ENCODE peak calls at places on chromosomes 3 and 15, in seven cellular contexts. G is Peyer's patch, A is AG10803, B is foreskin fibroblast, P is HepG2, L is dorsolateral prefrontal cortex, H is GM23338. S is an unnamed sample.

GRCh38 chr3:120022729-120023128 is 71.5 kb downstream of the GSK3B start:
- DNase-seq in A (no peak), H (no peak), G (no peak), P (no peak), B (no peak), L (no peak), S (no peak)

GRCh38 chr3:194756460-194757355 is 71.0 kb downstream of the FAM43A start:
- DNase-seq in P (no peak), L (peak; percentile 95), A (no peak), B (no peak), G (no peak), H (no peak), S (no peak)

GRCh38 chr3:172217877-172218276 is 178.5 kb downstream of the FNDC3B start:
- DNase-seq in P (no peak), A (peak; percentile 52), G (no peak), H (no peak), L (no peak), B (no peak), S (no peak)

GRCh38 chr15:28943146-28943545 is 57.4 kb downstream of the APBA2 start:
- DNase-seq in B (no peak), H (no peak), G (peak; percentile 36), L (no peak), P (no peak), A (no peak), S (no peak)

GRCh38 chr15:31389576-31389975 is 62.9 kb downstream of the KLF13 start:
- DNase-seq in G (peak; percentile 37), B (no peak), P (no peak), H (no peak), L (no peak), A (no peak), S (no peak)

GRCh38 chr3:190491533-190492054 is 22.3 kb upstream of the IL1RAP start:
- DNase-seq in H (no peak), L (no peak), G (no peak), B (no peak), P (no peak), A (no peak), S (no peak)

GRCh38 chr15:90143176-90143655 is 40.9 kb upstream of the IDH2 start:
- DNase-seq in B (peak; percentile 12), A (no peak), L (peak; percentile 40), H (peak; percentile 95), P (no peak), G (peak; percentile 86), S (peak; percentile 71)

GRCh38 chr3:88034463-88034862 is 24.3 kb downstream of the CGGBP1 start:
- DNase-seq in P (no peak), B (no peak), A (no peak), H (no peak), G (no peak), L (no peak), S (no peak)

GRCh38 chr3:119492810-119493209 is 5.5 kb upstream of the TIMMDC1 start:
- DNase-seq in G (no peak), B (no peak), H (no peak), A (no peak), P (no peak), L (no peak), S (no peak)

GRCh38 chr3:118636841-118637240 is 397.8 kb downstream of the IGSF11 start:
- DNase-seq in B (no peak), P (peak; percentile 39), H (peak; percentile 69), A (no peak), G (no peak), L (no peak), S (no peak)

GRCh38 chr3:130386604-130387263 is 41.3 kb downstream of the COL6A5 start:
- DNase-seq in L (no peak), G (no peak), H (no peak), P (no peak), B (peak; percentile 9), A (no peak), S (no peak)

GRCh38 chr3:182400838-182401237 is 392.5 kb upstream of the ATP11B start:
- DNase-seq in G (no peak), P (no peak), A (no peak), H (peak; percentile 60), B (no peak), L (no peak), S (no peak)

GRCh38 chr3:155425351-155425750 is 131.9 kb upstream of the STRIT1 start:
- DNase-seq in A (no peak), L (no peak), H (no peak), G (no peak), B (no peak), P (no peak), S (no peak)

GRCh38 chr3:23806322-23807160 is 786 bp downstream of the UBE2E1 start:
- DNase-seq in H (peak; percentile 63), G (peak; percentile 56), B (no peak), L (no peak), A (no peak), P (no peak), S (peak; percentile 67)

GRCh38 chr3:185276415-185276814 is 22.6 kb upstream of the EHHADH start:
- DNase-seq in A (no peak), L (no peak), P (peak; percentile 13), G (no peak), H (no peak), B (no peak), S (no peak)
- TF ChIP-seq CTCF in A (no peak), L (no peak), P (no peak), G (no peak), H (no peak), B (no peak), S (no peak)

GRCh38 chr15:81014446-81015093 is 13.8 kb downstream of the TLNRD1 start:
- DNase-seq in P (no peak), A (no peak), G (no peak), B (no peak), L (no peak), H (no peak), S (no peak)

GRCh38 chr15:81015595-81016252 is 15.0 kb downstream of the TLNRD1 start:
- DNase-seq in B (no peak), H (no peak), A (no peak), G (no peak), L (peak; percentile 52), P (no peak), S (no peak)

GRCh38 chr15:81021321-81021720 is 20.6 kb downstream of the TLNRD1 start:
- DNase-seq in A (no peak), G (no peak), H (no peak), L (no peak), P (no peak), B (no peak), S (no peak)

GRCh38 chr15:81016253-81017068 is 15.7 kb downstream of the TLNRD1 start:
- DNase-seq in H (no peak), B (peak; percentile 19), L (no peak), A (no peak), P (no peak), G (no peak), S (no peak)

GRCh38 chr15:81018197-81018596 is 17.5 kb downstream of the TLNRD1 start:
- DNase-seq in A (no peak), H (no peak), L (no peak), P (no peak), B (no peak), G (no peak), S (no peak)
- TF ChIP-seq CTCF in A (no peak), H (no peak), L (no peak), P (no peak), B (no peak), G (no peak), S (no peak)

DNA sequence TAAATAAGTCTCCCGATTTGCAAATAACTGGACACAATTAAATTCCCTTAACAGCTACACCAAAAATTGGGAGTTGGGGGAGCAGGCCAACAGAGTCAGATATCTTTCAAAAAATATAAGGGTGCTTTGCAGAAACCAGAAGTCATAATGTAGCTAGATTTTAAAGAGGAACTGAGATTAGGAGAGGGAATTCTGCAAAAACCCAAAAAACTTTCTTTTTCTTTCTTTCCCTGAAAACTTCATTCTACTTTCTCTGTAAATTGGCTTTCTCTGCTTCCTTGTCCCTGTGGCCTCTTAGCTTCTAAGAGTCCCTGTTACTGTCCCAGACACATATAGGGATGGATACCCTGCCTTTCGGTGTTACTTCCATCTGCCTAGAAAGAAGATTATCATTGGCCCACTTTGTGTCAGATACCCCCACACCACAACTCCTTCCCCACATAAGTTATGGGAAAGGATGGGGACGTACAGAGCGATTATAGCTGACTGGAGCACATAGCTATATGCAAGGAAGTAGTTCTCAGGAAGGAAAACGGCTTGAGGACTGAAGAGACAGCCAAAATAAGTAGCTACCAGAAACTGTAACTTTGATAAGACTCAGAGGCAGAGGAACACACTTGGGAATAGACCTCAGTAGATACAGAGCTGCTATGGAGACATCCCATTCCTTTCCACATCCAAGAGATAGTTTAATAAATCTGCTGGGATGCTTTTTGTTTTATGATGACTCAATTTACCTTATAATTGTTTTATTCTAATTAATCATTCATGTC is 129.1 kb upstream of the TGFBR2 start:
- DNase-seq in G (no peak), A (no peak), B (no peak), H (no peak), L (no peak), P (no peak), S (no peak)
- TF ChIP-seq CTCF in G (no peak), A (no peak), B (no peak), H (no peak), L (no peak), P (no peak), S (no peak)

DNA sequence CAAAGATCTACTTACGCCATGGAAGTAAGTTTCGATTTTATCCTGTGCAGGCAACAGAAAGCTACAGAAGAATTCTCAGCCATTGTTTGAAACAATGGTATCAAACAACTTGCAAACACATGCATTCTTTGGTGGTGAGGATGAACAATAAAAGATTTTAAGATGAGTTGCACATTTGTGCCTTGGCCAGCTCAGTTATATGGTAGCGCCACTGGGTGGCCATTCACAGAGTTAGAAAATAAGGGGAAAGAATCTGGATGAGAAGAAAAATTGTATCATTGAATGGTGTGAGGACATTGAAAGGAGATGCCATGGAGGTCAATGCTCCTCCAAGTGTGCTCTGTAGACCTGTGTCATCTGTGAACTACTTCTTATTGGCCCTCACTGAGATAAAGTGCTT is 11.6 kb downstream of the CADPS start:
- DNase-seq in L (no peak), B (no peak), P (no peak), H (no peak), A (no peak), G (no peak), S (no peak)
- TF ChIP-seq CTCF in L (no peak), B (no peak), P (no peak), H (peak; percentile 57), A (no peak), G (no peak), S (no peak)

DNA sequence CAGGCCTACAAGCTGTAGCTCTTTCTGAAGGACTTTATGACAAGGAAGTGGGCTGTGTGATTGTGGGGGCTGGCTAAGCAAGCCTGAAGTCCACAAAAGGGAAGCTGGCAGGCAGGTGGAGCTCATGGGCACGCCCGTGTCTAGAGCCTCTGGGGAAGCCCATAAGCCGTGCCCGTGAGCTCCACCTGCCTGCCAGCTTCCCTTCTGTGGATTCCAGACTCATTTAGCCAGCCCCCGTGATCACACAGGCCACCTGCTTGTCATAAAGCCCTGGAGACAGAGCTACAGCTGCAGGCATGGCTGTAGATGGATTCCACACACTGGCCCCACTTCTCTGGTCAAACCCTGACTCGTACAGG is 15.2 kb downstream of the EFCC1 start:
- DNase-seq in A (no peak), L (peak; percentile 75), P (peak; percentile 39), B (no peak), H (no peak), G (peak; percentile 89), S (no peak)
- TF ChIP-seq CTCF in A (no peak), L (no peak), P (peak; percentile 15), B (no peak), H (peak; percentile 28), G (peak; percentile 16), S (no peak)

DNA sequence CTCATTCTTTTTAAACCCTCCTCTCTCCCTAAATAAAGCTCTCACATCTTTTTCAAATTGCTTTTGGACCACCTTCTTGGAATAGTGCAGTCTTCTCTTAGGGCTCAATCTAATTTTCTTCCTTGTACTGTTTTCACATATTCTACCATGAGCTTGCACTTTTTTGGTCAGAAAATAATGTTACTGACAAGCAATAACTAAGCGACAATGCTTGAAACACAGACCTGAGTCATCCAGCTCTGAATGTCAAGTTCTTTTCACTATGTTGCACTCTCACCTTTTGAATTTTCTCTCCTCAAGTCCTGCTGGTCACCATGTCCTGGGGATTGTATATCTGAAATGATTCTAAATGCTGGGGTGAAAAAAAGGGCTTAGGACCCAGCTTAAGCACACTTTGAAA is 8.9 kb downstream of the TNFAIP8L3 start:
- DNase-seq in B (no peak), P (no peak), A (no peak), G (no peak), L (no peak), H (no peak), S (no peak)
- TF ChIP-seq CTCF in B (no peak), P (no peak), A (no peak), G (no peak), L (no peak), H (no peak), S (no peak)

S was measured in GM20000.